ENCODE peak calls at places on chromosomes 3 and 15, in six cellular contexts. M, R, T, O, A and V are unnamed samples.

GRCh38 chr3:71309342-71309741 is 274.2 kb downstream of the FOXP1 start:
- DNase-seq in M (no peak), R (peak; percentile 29), T (no peak), O (peak; percentile 36), A (no peak), V (peak; percentile 67)

GRCh38 chr15:41775651-41776050 is 1.4 kb downstream of the MAPKBP1 start:
- DNase-seq in M (no peak), R (no peak), T (no peak), O (no peak), A (no peak), V (peak; percentile 89)

GRCh38 chr3:43692085-43692484 is 1.3 kb downstream of the ABHD5 start:
- DNase-seq in M (no peak), R (no peak), T (no peak), O (no peak), A (no peak), V (no peak)

GRCh38 chr3:187968883-187969580 is 184.9 kb upstream of the LPP start:
- DNase-seq in M (no peak), R (peak; percentile 77), T (no peak), O (no peak), A (no peak), V (peak; percentile 34)

GRCh38 chr3:77459926-77460325 is 420.0 kb downstream of the ROBO2 start:
- DNase-seq in M (no peak), R (no peak), T (no peak), O (no peak), A (no peak), V (no peak)

GRCh38 chr3:161600185-161600584 is 103.6 kb downstream of the OTOL1 start:
- DNase-seq in M (no peak), R (no peak), T (no peak), O (no peak), A (no peak), V (no peak)

GRCh38 chr3:117671707-117672318 is 962.2 kb downstream of the TUSC7 start:
- DNase-seq in M (no peak), R (no peak), T (no peak), O (no peak), A (no peak), V (no peak)

GRCh38 chr15:65981837-65982696 is 112.8 kb downstream of the RAB11A start:
- DNase-seq in M (peak; percentile 88), R (no peak), T (no peak), O (peak; percentile 50), A (peak; percentile 91), V (no peak)

GRCh38 chr3:79032686-79033318 is 735.0 kb downstream of the ROBO1 start:
- DNase-seq in M (no peak), R (peak; percentile 44), T (no peak), O (no peak), A (peak; percentile 35), V (peak; percentile 17)

GRCh38 chr3:63964287-63965073 is 52.3 kb upstream of the SCAANT1 start:
- DNase-seq in M (no peak), R (no peak), T (no peak), O (no peak), A (no peak), V (no peak)

GRCh38 chr3:114626751-114627150 is 332.9 kb downstream of the TIGIT start:
- DNase-seq in M (no peak), R (no peak), T (no peak), O (no peak), A (no peak), V (no peak)

GRCh38 chr15:42035362-42035761 is 14.5 kb upstream of the PLA2G4E start:
- DNase-seq in M (no peak), R (no peak), T (no peak), O (no peak), A (no peak), V (peak; percentile 90)

GRCh38 chr3:124802702-124803101 is 72.5 kb downstream of the UMPS start:
- DNase-seq in M (no peak), R (no peak), T (no peak), O (no peak), A (no peak), V (no peak)

GRCh38 chr3:43346990-43347749 is 60.8 kb downstream of the SNRK start:
- DNase-seq in M (no peak), R (no peak), T (no peak), O (peak; percentile 41), A (no peak), V (no peak)

GRCh38 chr3:143975549-143976152 is 4.0 kb downstream of the DIPK2A start:
- DNase-seq in M (no peak), R (peak; percentile 77), T (no peak), O (no peak), A (peak; percentile 28), V (peak; percentile 25)